ENCODE peak calls at places on chromosomes 16 and 17, in seven cellular contexts. T, U, L, V, B, X and I are unnamed samples.

GRCh38 chr17:68777856-68778694 is 176.9 kb upstream of the FAM20A start:
- DNase-seq in T (no peak), U (no peak), L (no peak), V (no peak), B (no peak), X (peak), I (no peak)

GRCh38 chr16:15811778-15812750 is 44.8 kb downstream of the MYH11 start:
- DNase-seq in T (no peak), U (peak), L (no peak), V (peak), B (peak), X (no peak), I (no peak)

GRCh38 chr16:528111-529011 is 849 bp downstream of the CAPN15 start:
- DNase-seq in T (peak), U (no peak), L (peak), V (no peak), B (peak), X (peak), I (no peak)

GRCh38 chr17:15886221-15886620 is 58.7 kb upstream of the ADORA2B start:
- DNase-seq in T (no peak), U (no peak), L (no peak), V (no peak), B (no peak), X (no peak), I (no peak)

GRCh38 chr16:66874079-66874775 is 6.1 kb upstream of the PDP2 start:
- DNase-seq in T (no peak), U (peak), L (no peak), V (no peak), B (no peak), X (no peak), I (no peak)

GRCh38 chr17:57667461-57667923 is 77.6 kb downstream of the CCDC182 start:
- DNase-seq in T (peak), U (peak), L (no peak), V (no peak), B (no peak), X (no peak), I (no peak)

GRCh38 chr16:55488306-55488705 is 9.3 kb downstream of the MMP2 start:
- DNase-seq in T (no peak), U (no peak), L (no peak), V (no peak), B (no peak), X (no peak), I (no peak)

GRCh38 chr17:2815781-2816185 is 19.5 kb downstream of the RAP1GAP2 start:
- DNase-seq in T (no peak), U (no peak), L (peak), V (no peak), B (no peak), X (no peak), I (no peak)

GRCh38 chr16:89268987-89269735 is 51.7 kb downstream of the ZNF778 start:
- DNase-seq in T (peak), U (peak), L (no peak), V (peak), B (peak), X (no peak), I (no peak)

GRCh38 chr16:5845046-5845445 is 747.5 kb upstream of the EEF2KMT start:
- DNase-seq in T (no peak), U (no peak), L (no peak), V (no peak), B (peak), X (no peak), I (no peak)

GRCh38 chr16:87845213-87845612 is 24.1 kb downstream of the SLC7A5 start:
- DNase-seq in T (no peak), U (peak), L (no peak), V (no peak), B (no peak), X (no peak), I (no peak)

GRCh38 chr17:44279586-44280344 is 11.8 kb upstream of the SLC4A1 start:
- DNase-seq in T (peak), U (peak), L (peak), V (peak), B (peak), X (peak), I (no peak)

GRCh38 chr16:54289242-54290051 is 2.9 kb upstream of the IRX3 start:
- DNase-seq in T (no peak), U (no peak), L (no peak), V (no peak), B (no peak), X (no peak), I (no peak)

GRCh38 chr16:30958164-30959083 is 870 bp downstream of the SETD1A start:
- DNase-seq in T (no peak), U (peak), L (peak), V (no peak), B (peak), X (peak), I (no peak)

GRCh38 chr16:50326264-50326663 is 42.5 kb downstream of the BRD7 start:
- DNase-seq in T (no peak), U (no peak), L (no peak), V (no peak), B (no peak), X (no peak), I (no peak)

GRCh38 chr16:50320310-50320709 is 48.5 kb downstream of the BRD7 start:
- DNase-seq in T (no peak), U (no peak), L (no peak), V (no peak), B (no peak), X (no peak), I (no peak)

GRCh38 chr16:50322333-50322732 is 46.5 kb downstream of the BRD7 start:
- DNase-seq in T (no peak), U (no peak), L (no peak), V (no peak), B (no peak), X (no peak), I (no peak)

GRCh38 chr16:50324345-50324744 is 44.4 kb downstream of the BRD7 start:
- DNase-seq in T (no peak), U (no peak), L (no peak), V (no peak), B (no peak), X (no peak), I (no peak)

GRCh38 chr16:50323335-50324011 is 45.3 kb downstream of the BRD7 start:
- DNase-seq in T (no peak), U (no peak), L (no peak), V (peak), B (peak), X (no peak), I (no peak)
- TF ChIP-seq CTCF in T (no peak), U (no peak), L (no peak), V (peak), B (peak), X (no peak), I (peak)

DNA sequence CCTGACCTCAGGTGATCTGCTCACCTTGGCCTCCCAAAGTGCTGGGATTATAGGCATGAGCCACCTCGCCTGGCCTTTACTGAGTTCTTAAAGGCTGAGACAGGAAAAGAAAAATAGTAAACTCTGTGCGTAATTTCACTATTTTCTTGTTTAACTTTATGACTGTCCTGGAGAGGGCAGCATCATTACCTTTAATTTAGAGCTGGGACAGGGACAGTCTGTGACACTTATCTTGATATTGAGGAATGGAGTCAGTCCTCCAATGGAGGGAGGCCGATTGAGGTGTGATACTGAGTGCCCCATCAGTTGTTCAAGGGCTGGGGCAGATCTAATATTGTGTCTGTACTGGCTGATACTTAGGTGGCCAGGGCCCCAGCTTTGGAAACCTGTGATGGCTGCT is 21.5 kb upstream of the SPN start:
- DNase-seq in T (no peak), U (no peak), L (no peak), V (no peak), B (no peak), X (no peak), I (no peak)
- TF ChIP-seq CTCF in T (no peak), U (no peak), L (peak), V (peak), B (no peak), X (no peak), I (no peak)

DNA sequence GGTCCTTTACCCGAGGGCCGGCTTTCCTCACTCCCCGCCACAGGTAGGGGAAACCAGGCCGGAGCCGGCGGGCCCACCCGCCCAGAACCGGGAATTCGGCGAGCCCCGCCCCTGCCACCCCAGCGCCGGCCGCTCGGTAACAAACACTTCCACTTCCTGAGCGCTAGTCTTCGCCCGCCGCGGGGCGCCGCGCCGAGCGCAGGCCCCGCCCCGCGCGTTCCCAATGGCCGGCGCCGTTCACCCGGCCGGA is 224 bp upstream of the NHERF1 start:
- DNase-seq in T (no peak), U (no peak), L (no peak), V (no peak), B (no peak), X (no peak), I (no peak)
- TF ChIP-seq CTCF in T (no peak), U (peak), L (peak), V (no peak), B (no peak), X (no peak), I (no peak)

GRCh38 chr16:63461248-63461841 is 1425.1 kb upstream of the CDH8 start:
- DNase-seq in T (peak), U (peak), L (no peak), V (peak), B (peak), X (no peak), I (no peak)
- TF ChIP-seq CTCF in T (peak), U (peak), L (peak), V (peak), B (peak), X (no peak), I (no peak)

DNA sequence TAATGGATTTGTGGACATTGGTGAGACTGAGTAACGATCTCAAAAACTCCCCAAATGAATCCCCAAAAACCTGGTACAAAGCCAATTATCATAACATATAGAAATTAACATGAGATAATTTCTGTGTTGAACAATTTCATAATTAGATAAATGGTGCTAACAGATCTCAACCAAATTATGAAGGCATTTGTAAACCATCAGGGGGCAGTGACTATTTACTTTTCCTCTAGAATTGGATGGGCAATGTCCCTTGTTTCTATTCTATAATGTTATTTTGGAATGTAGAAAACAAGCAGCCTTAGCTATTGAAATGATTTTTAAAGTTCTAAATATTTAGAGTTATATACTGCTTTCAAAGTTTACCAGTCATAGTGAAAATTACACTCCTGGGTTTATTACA is 57.8 kb downstream of the MYH10 start:
- DNase-seq in T (no peak), U (no peak), L (no peak), V (no peak), B (peak), X (no peak), I (no peak)
- TF ChIP-seq CTCF in T (peak), U (no peak), L (no peak), V (peak), B (peak), X (no peak), I (peak)